ENCODE peak calls at places on chromosomes 7 and 10, in four cellular contexts. One of them, this sample, is unnamed.

GRCh38 chr10:78599122-78599853 is 469.5 kb upstream of the ZMIZ1 start:
- DNase-seq in K562: no peak
- DNase-seq in HL-60: no peak
- DNase-seq in GM12878: no peak
- DNase-seq in this sample: no peak

GRCh38 chr7:51647931-51648351 is 331.3 kb upstream of the COBL start:
- DNase-seq in GM12878: no peak
- DNase-seq in K562: no peak
- DNase-seq in HL-60: no peak
- DNase-seq in this sample: no peak

GRCh38 chr7:159239028-159239427 is 94.4 kb upstream of the VIPR2 start:
- DNase-seq in K562: no peak
- DNase-seq in HL-60: no peak
- DNase-seq in GM12878: no peak
- DNase-seq in this sample: no peak

GRCh38 chr7:129908181-129908580 is 44.6 kb downstream of the UBE2H start:
- DNase-seq in HL-60: no peak
- DNase-seq in GM12878: no peak
- DNase-seq in K562: no peak
- DNase-seq in this sample: no peak

GRCh38 chr7:107390921-107391320 is 78.9 kb upstream of the GPR22 start:
- DNase-seq in HL-60: no peak
- DNase-seq in GM12878: no peak
- DNase-seq in K562: no peak
- DNase-seq in this sample: no peak

GRCh38 chr10:116783011-116783655 is 40.8 kb upstream of the HSPA12A start:
- DNase-seq in K562: no peak
- DNase-seq in HL-60: no peak
- DNase-seq in GM12878: no peak
- DNase-seq in this sample: no peak

GRCh38 chr10:17386616-17387075 is 67.7 kb downstream of the ST8SIA6 start:
- DNase-seq in K562: peak
- DNase-seq in GM12878: no peak
- DNase-seq in HL-60: no peak
- DNase-seq in this sample: no peak

GRCh38 chr10:37856881-37857286 is 526 bp downstream of the ZNF248 start:
- DNase-seq in HL-60: peak
- DNase-seq in K562: peak
- DNase-seq in GM12878: no peak
- DNase-seq in this sample: no peak

GRCh38 chr7:7789551-7789988 is 71.2 kb upstream of the RPA3 start:
- DNase-seq in K562: no peak
- DNase-seq in GM12878: peak
- DNase-seq in HL-60: no peak
- DNase-seq in this sample: no peak

GRCh38 chr10:9596368-9596920 is 1421.2 kb upstream of the CELF2 start:
- DNase-seq in HL-60: no peak
- DNase-seq in GM12878: no peak
- DNase-seq in K562: no peak
- DNase-seq in this sample: no peak

GRCh38 chr7:135414850-135415439 is 95.0 kb downstream of the CNOT4 start:
- DNase-seq in HL-60: peak
- DNase-seq in K562: peak
- DNase-seq in GM12878: no peak
- DNase-seq in this sample: no peak

GRCh38 chr7:111126987-111127386 is 36.1 kb downstream of the LRRN3 start:
- DNase-seq in HL-60: no peak
- DNase-seq in K562: peak
- DNase-seq in GM12878: no peak
- DNase-seq in this sample: no peak

GRCh38 chr10:74855027-74855426 is 28.6 kb downstream of the KAT6B start:
- DNase-seq in HL-60: no peak
- DNase-seq in K562: peak
- DNase-seq in GM12878: no peak
- DNase-seq in this sample: no peak

GRCh38 chr10:130686680-130687300 is 550.6 kb downstream of the GLRX3 start:
- DNase-seq in GM12878: no peak
- DNase-seq in HL-60: no peak
- DNase-seq in K562: peak
- DNase-seq in this sample: no peak

GRCh38 chr7:41809487-41810257 is 106.8 kb upstream of the INHBA start:
- DNase-seq in K562: no peak
- DNase-seq in GM12878: no peak
- DNase-seq in HL-60: no peak
- DNase-seq in this sample: no peak

GRCh38 chr7:102433319-102434038 is at the start of gene ORAI2:
- DNase-seq in GM12878: no peak
- DNase-seq in K562: peak
- DNase-seq in HL-60: peak
- DNase-seq in this sample: peak

GRCh38 chr7:37198906-37199485 is 249.7 kb downstream of the ELMO1 start:
- DNase-seq in K562: peak
- DNase-seq in HL-60: peak
- DNase-seq in GM12878: peak
- DNase-seq in this sample: peak

GRCh38 chr10:5628798-5629788 is 37.3 kb downstream of the ASB13 start:
- DNase-seq in HL-60: no peak
- DNase-seq in GM12878: no peak
- DNase-seq in K562: no peak
- DNase-seq in this sample: no peak

GRCh38 chr10:5627486-5628044 is 38.8 kb downstream of the ASB13 start:
- DNase-seq in GM12878: no peak
- DNase-seq in K562: no peak
- DNase-seq in HL-60: no peak
- DNase-seq in this sample: no peak

GRCh38 chr10:5625992-5626777 is 40.2 kb downstream of the ASB13 start:
- DNase-seq in K562: no peak
- DNase-seq in HL-60: no peak
- DNase-seq in GM12878: no peak
- DNase-seq in this sample: no peak

GRCh38 chr10:5629789-5630436 is 36.5 kb downstream of the ASB13 start:
- DNase-seq in K562: peak
- DNase-seq in GM12878: peak
- DNase-seq in HL-60: peak
- DNase-seq in this sample: peak

GRCh38 chr10:5628366-5628765 is 38.0 kb downstream of the ASB13 start:
- DNase-seq in K562: no peak
- DNase-seq in GM12878: no peak
- DNase-seq in HL-60: no peak
- DNase-seq in this sample: no peak
- TF ChIP-seq SPI1 in K562: no peak
- TF ChIP-seq SPI1 in GM12878: no peak
- TF ChIP-seq SPI1 in HL-60: no peak
- TF ChIP-seq SPI1 in this sample: no peak

GRCh38 chr10:76311752-76312699 is 880.6 kb downstream of the LRMDA start:
- DNase-seq in K562: peak
- DNase-seq in GM12878: no peak
- DNase-seq in HL-60: peak
- DNase-seq in this sample: peak
- TF ChIP-seq SPI1 in K562: no peak
- TF ChIP-seq SPI1 in GM12878: no peak
- TF ChIP-seq SPI1 in HL-60: no peak
- TF ChIP-seq SPI1 in this sample: no peak

GRCh38 chr10:119031496-119032059 is 2.1 kb downstream of the NANOS1 start:
- DNase-seq in HL-60: no peak
- DNase-seq in GM12878: no peak
- DNase-seq in K562: no peak
- DNase-seq in this sample: no peak

GRCh38 chr10:119028900-119029612 is 458 bp upstream of the NANOS1 start:
- DNase-seq in K562: peak
- DNase-seq in GM12878: peak
- DNase-seq in HL-60: peak
- DNase-seq in this sample: peak

GRCh38 chr10:119026301-119027110 is 3.0 kb upstream of the NANOS1 start:
- DNase-seq in K562: no peak
- DNase-seq in GM12878: no peak
- DNase-seq in HL-60: no peak
- DNase-seq in this sample: no peak

GRCh38 chr10:119029613-119030420 is at the start of gene NANOS1:
- DNase-seq in K562: peak
- DNase-seq in HL-60: no peak
- DNase-seq in GM12878: no peak
- DNase-seq in this sample: no peak

GRCh38 chr10:119030421-119031250 is 1.1 kb downstream of the NANOS1 start:
- DNase-seq in GM12878: peak
- DNase-seq in HL-60: peak
- DNase-seq in K562: peak
- DNase-seq in this sample: peak
- TF ChIP-seq SPI1 in GM12878: peak
- TF ChIP-seq SPI1 in HL-60: no peak
- TF ChIP-seq SPI1 in K562: no peak
- TF ChIP-seq SPI1 in this sample: peak

GRCh38 chr7:133646493-133647154 is 393.7 kb downstream of the EXOC4 start:
- DNase-seq in HL-60: no peak
- DNase-seq in K562: no peak
- DNase-seq in GM12878: no peak
- DNase-seq in this sample: no peak

GRCh38 chr7:133652547-133652946 is 399.7 kb downstream of the EXOC4 start:
- DNase-seq in HL-60: no peak
- DNase-seq in GM12878: no peak
- DNase-seq in K562: no peak
- DNase-seq in this sample: no peak

GRCh38 chr7:133650487-133651292 is 397.8 kb downstream of the EXOC4 start:
- DNase-seq in GM12878: no peak
- DNase-seq in K562: no peak
- DNase-seq in HL-60: peak
- DNase-seq in this sample: no peak

GRCh38 chr7:133649593-133649992 is 396.7 kb downstream of the EXOC4 start:
- DNase-seq in GM12878: no peak
- DNase-seq in HL-60: no peak
- DNase-seq in K562: no peak
- DNase-seq in this sample: no peak

DNA sequence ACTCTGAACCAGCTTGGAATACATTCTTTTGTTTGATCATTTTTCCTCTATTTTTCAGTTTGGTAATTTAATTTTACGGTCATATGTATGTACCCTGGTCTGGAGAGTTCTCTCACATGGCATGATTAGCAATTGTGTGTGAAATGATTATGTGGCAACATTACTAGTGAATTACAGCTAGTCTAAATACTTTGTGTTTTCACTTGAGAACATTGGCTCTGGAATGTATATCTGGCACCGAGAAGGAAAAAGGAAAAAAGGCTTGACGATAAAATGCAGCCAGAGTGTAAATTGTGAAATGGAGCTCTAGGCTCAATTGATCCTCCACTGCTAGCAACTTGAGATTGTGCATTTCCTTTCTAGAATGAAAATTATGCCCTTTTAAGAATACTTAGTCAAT is 397.2 kb downstream of the EXOC4 start:
- DNase-seq in K562: no peak
- DNase-seq in HL-60: no peak
- DNase-seq in GM12878: no peak
- DNase-seq in this sample: no peak
- TF ChIP-seq SPI1 in K562: no peak
- TF ChIP-seq SPI1 in HL-60: no peak
- TF ChIP-seq SPI1 in GM12878: no peak
- TF ChIP-seq SPI1 in this sample: no peak

GRCh38 chr10:123687758-123688157 is 21.6 kb downstream of the GPR26 start:
- DNase-seq in HL-60: no peak
- DNase-seq in GM12878: no peak
- DNase-seq in K562: peak
- DNase-seq in this sample: no peak
- TF ChIP-seq SPI1 in HL-60: no peak
- TF ChIP-seq SPI1 in GM12878: no peak
- TF ChIP-seq SPI1 in K562: no peak
- TF ChIP-seq SPI1 in this sample: no peak

GRCh38 chr7:119999743-120000475 is 273.1 kb upstream of the KCND2 start:
- DNase-seq in GM12878: no peak
- DNase-seq in K562: no peak
- DNase-seq in HL-60: no peak
- DNase-seq in this sample: no peak
- TF ChIP-seq SPI1 in GM12878: no peak
- TF ChIP-seq SPI1 in K562: no peak
- TF ChIP-seq SPI1 in HL-60: no peak
- TF ChIP-seq SPI1 in this sample: no peak